ENCODE peak calls at places on chromosomes 6 and 20, in eight cellular contexts. U is GM04504; B is HS-27A; Z is activated T-cell treated with anti-CD3 and anti-CD28 coated beads for 24 hours; Q is HTR-8/SVneo; H is amniotic stem cell; K is AG09319; A is activated effector memory CD4-positive, alpha-beta T cell treated with anti-CD3 and anti-CD28 coated beads, Interleukin-2, amount 50 U/mL, for 16 hours. L is an unnamed sample.

GRCh38 chr6:49499623-49500022 is at the start of gene GLYATL3:
- DNase-seq in U (no peak), B (no peak), Z (no peak), Q (no peak), H (no peak), K (no peak), A (no peak), L (no peak)

GRCh38 chr6:167662881-167663205 is 163.9 kb upstream of the AFDN start:
- DNase-seq in U (no peak), B (no peak), Z (no peak), Q (no peak), H (no peak), K (no peak), A (no peak), L (no peak)

GRCh38 chr6:129785081-129785755 is 75.2 kb upstream of the ARHGAP18 start:
- DNase-seq in U (no peak), B (no peak), Z (no peak), Q (no peak), H (no peak), K (no peak), A (no peak), L (peak; percentile 8)

GRCh38 chr6:170206317-170206621 is 84.6 kb downstream of the DLL1 start:
- DNase-seq in U (no peak), B (no peak), Z (no peak), Q (no peak), H (no peak), K (no peak), A (no peak), L (no peak)

GRCh38 chr6:157240059-157240959 is 83.0 kb downstream of the TMEM242 start:
- DNase-seq in U (peak; percentile 86), B (no peak), Z (no peak), Q (peak; percentile 47), H (no peak), K (no peak), A (no peak), L (peak; percentile 53)

GRCh38 chr6:37134622-37135191 is 35.2 kb upstream of the PIM1 start:
- DNase-seq in U (peak; percentile 95), B (peak; percentile 97), Z (no peak), Q (peak; percentile 90), H (peak; percentile 72), K (peak; percentile 87), A (peak; percentile 63), L (peak; percentile 94)

GRCh38 chr20:35453647-35454046 is 1.8 kb upstream of the CEP250 start:
- DNase-seq in U (no peak), B (no peak), Z (no peak), Q (no peak), H (no peak), K (no peak), A (no peak), L (no peak)

GRCh38 chr20:32509639-32510066 is 75.5 kb downstream of the NOL4L start:
- DNase-seq in U (no peak), B (no peak), Z (peak; percentile 45), Q (peak; percentile 92), H (no peak), K (no peak), A (peak; percentile 84), L (no peak)

GRCh38 chr20:47318596-47319516 is 37.6 kb downstream of the ZMYND8 start:
- DNase-seq in U (no peak), B (no peak), Z (no peak), Q (no peak), H (peak; percentile 16), K (no peak), A (no peak), L (no peak)

GRCh38 chr20:22385602-22386299 is 198.6 kb downstream of the FOXA2 start:
- DNase-seq in U (no peak), B (no peak), Z (no peak), Q (no peak), H (no peak), K (no peak), A (no peak), L (no peak)

GRCh38 chr6:148971027-148971927 is 224.4 kb downstream of the UST start:
- DNase-seq in U (no peak), B (no peak), Z (no peak), Q (no peak), H (no peak), K (no peak), A (no peak), L (no peak)

GRCh38 chr6:7473805-7474329 is 67.6 kb upstream of the DSP start:
- DNase-seq in U (no peak), B (no peak), Z (no peak), Q (no peak), H (no peak), K (no peak), A (no peak), L (no peak)

GRCh38 chr20:46174469-46175126 is 56.5 kb downstream of the CD40 start:
- DNase-seq in U (peak; percentile 7), B (no peak), Z (peak; percentile 61), Q (peak; percentile 84), H (no peak), K (peak; percentile 7), A (peak; percentile 90), L (no peak)

GRCh38 chr20:13922241-13922640 is 68.2 kb downstream of the SEL1L2 start:
- DNase-seq in U (no peak), B (no peak), Z (no peak), Q (no peak), H (no peak), K (no peak), A (no peak), L (no peak)

GRCh38 chr6:142420822-142421221 is 119.0 kb downstream of the ADGRG6 start:
- DNase-seq in U (no peak), B (no peak), Z (no peak), Q (no peak), H (no peak), K (no peak), A (no peak), L (no peak)

GRCh38 chr6:44058617-44059358 is 68.5 kb downstream of the MRPL14 start:
- DNase-seq in U (peak; percentile 95), B (peak; percentile 95), Z (no peak), Q (peak; percentile 95), H (no peak), K (peak; percentile 98), A (no peak), L (peak; percentile 96)

GRCh38 chr6:15522427-15522826 is 140.4 kb downstream of the DTNBP1 start:
- DNase-seq in U (no peak), B (no peak), Z (no peak), Q (no peak), H (no peak), K (no peak), A (peak; percentile 62), L (no peak)

GRCh38 chr6:112223070-112223861 is 31.1 kb downstream of the LAMA4 start:
- DNase-seq in U (peak; percentile 96), B (no peak), Z (no peak), Q (no peak), H (peak; percentile 26), K (peak; percentile 89), A (no peak), L (peak; percentile 94)

GRCh38 chr6:38269773-38270172 is 370.0 kb downstream of the BTBD9 start:
- DNase-seq in U (no peak), B (no peak), Z (no peak), Q (no peak), H (no peak), K (no peak), A (no peak), L (no peak)

GRCh38 chr6:75334266-75335040 is 49.9 kb upstream of the TMEM30A start:
- DNase-seq in U (peak; percentile 32), B (no peak), Z (no peak), Q (no peak), H (peak; percentile 12), K (peak; percentile 16), A (no peak), L (peak; percentile 29)

GRCh38 chr6:121780325-121781313 is 345.2 kb downstream of the GJA1 start:
- DNase-seq in U (peak; percentile 92), B (no peak), Z (no peak), Q (no peak), H (peak; percentile 7), K (peak; percentile 91), A (no peak), L (peak; percentile 94)

GRCh38 chr20:23086056-23086551 is at the start of gene CD93:
- DNase-seq in U (no peak), B (no peak), Z (no peak), Q (no peak), H (no peak), K (no peak), A (no peak), L (no peak)

GRCh38 chr6:56798163-56798562 is 155.5 kb upstream of the DST start:
- DNase-seq in U (peak; percentile 44), B (no peak), Z (no peak), Q (no peak), H (no peak), K (no peak), A (no peak), L (peak; percentile 72)

GRCh38 chr6:1127129-1127528 is 184.8 kb upstream of the FOXQ1 start:
- DNase-seq in U (no peak), B (no peak), Z (no peak), Q (no peak), H (no peak), K (no peak), A (no peak), L (no peak)

GRCh38 chr6:10202111-10202510 is 212.8 kb downstream of the TFAP2A start:
- DNase-seq in U (no peak), B (no peak), Z (no peak), Q (no peak), H (no peak), K (no peak), A (no peak), L (no peak)

GRCh38 chr6:78867370-78868040 is at the start of gene IRAK1BP1:
- DNase-seq in U (peak; percentile 41), B (no peak), Z (peak; percentile 76), Q (peak; percentile 79), H (peak; percentile 54), K (peak; percentile 42), A (peak; percentile 90), L (peak; percentile 13)

GRCh38 chr6:54003316-54003715 is 107.9 kb upstream of the MLIP start:
- DNase-seq in U (no peak), B (no peak), Z (no peak), Q (peak; percentile 48), H (no peak), K (no peak), A (no peak), L (no peak)

GRCh38 chr20:11204926-11205768 is 531.3 kb upstream of the JAG1 start:
- DNase-seq in U (no peak), B (no peak), Z (peak; percentile 11), Q (peak; percentile 29), H (peak; percentile 13), K (no peak), A (no peak), L (no peak)

GRCh38 chr6:9628819-9629218 is 786.1 kb downstream of the TFAP2A start:
- DNase-seq in U (no peak), B (no peak), Z (no peak), Q (no peak), H (no peak), K (no peak), A (no peak), L (no peak)

GRCh38 chr20:62266340-62266739 is 28.0 kb downstream of the OSBPL2 start:
- DNase-seq in U (no peak), B (no peak), Z (no peak), Q (no peak), H (no peak), K (no peak), A (no peak), L (no peak)

GRCh38 chr6:11758878-11759277 is 19.7 kb downstream of the ADTRP start:
- DNase-seq in U (no peak), B (no peak), Z (no peak), Q (no peak), H (no peak), K (no peak), A (no peak), L (no peak)

GRCh38 chr20:46955601-46956556 is 61.2 kb downstream of the EYA2 start:
- DNase-seq in U (no peak), B (no peak), Z (no peak), Q (no peak), H (no peak), K (no peak), A (no peak), L (no peak)

GRCh38 chr6:75815756-75816155 is 66.7 kb downstream of the MYO6 start:
- DNase-seq in U (peak; percentile 25), B (no peak), Z (no peak), Q (no peak), H (no peak), K (no peak), A (no peak), L (no peak)

GRCh38 chr20:4069741-4070140 is 54.4 kb upstream of the RNF24 start:
- DNase-seq in U (no peak), B (no peak), Z (no peak), Q (no peak), H (no peak), K (no peak), A (no peak), L (no peak)

L was measured in AG09309.